ENCODE peak calls at places on chromosomes 5 and 9, in seven cellular contexts. P is fibroblast of lung, F is uterus, V is foreskin fibroblast, Q is A549, C is pancreas, X is AG04449. S is an unnamed sample.

GRCh38 chr9:114141553-114142548 is 13.5 kb upstream of the COL27A1 start:
- DNase-seq in P (peak), F (peak), V (peak), Q (no peak), C (no peak), X (no peak), S (no peak)

GRCh38 chr9:77901771-77902170 is 129.8 kb downstream of the GNAQ start:
- DNase-seq in P (no peak), F (no peak), V (no peak), Q (no peak), C (no peak), X (no peak), S (no peak)

GRCh38 chr9:129270205-129270604 is 92.1 kb upstream of the IER5L start:
- DNase-seq in P (no peak), F (no peak), V (no peak), Q (no peak), C (no peak), X (no peak), S (no peak)

GRCh38 chr5:108206707-108207106 is 175.2 kb downstream of the FBXL17 start:
- DNase-seq in P (no peak), F (no peak), V (no peak), Q (no peak), C (no peak), X (no peak), S (no peak)

GRCh38 chr5:36596247-36596646 is 10.2 kb upstream of the SLC1A3 start:
- DNase-seq in P (no peak), F (no peak), V (no peak), Q (no peak), C (no peak), X (no peak), S (no peak)

GRCh38 chr9:134163374-134164196 is 779 bp downstream of the RNU6ATAC start:
- DNase-seq in P (peak), F (peak), V (peak), Q (no peak), C (peak), X (no peak), S (peak)

GRCh38 chr5:90169078-90169477 is 240.5 kb downstream of the CETN3 start:
- DNase-seq in P (no peak), F (no peak), V (no peak), Q (no peak), C (no peak), X (no peak), S (no peak)

GRCh38 chr9:127877566-127877998 is at the start of gene AK1:
- DNase-seq in P (peak), F (peak), V (peak), Q (no peak), C (peak), X (no peak), S (peak)

GRCh38 chr5:169195601-169196000 is 105.3 kb downstream of the SLIT3 start:
- DNase-seq in P (peak), F (no peak), V (peak), Q (no peak), C (no peak), X (no peak), S (no peak)

GRCh38 chr5:141475625-141476131 is at the start of gene PCDHGC3:
- DNase-seq in P (peak), F (peak), V (peak), Q (peak), C (peak), X (peak), S (peak)

GRCh38 chr5:112724901-112725300 is 12.8 kb upstream of the APC start:
- DNase-seq in P (no peak), F (no peak), V (no peak), Q (no peak), C (no peak), X (no peak), S (no peak)

GRCh38 chr5:180785794-180786221 is 16.8 kb downstream of the MGAT1 start:
- DNase-seq in P (peak), F (no peak), V (peak), Q (no peak), C (peak), X (no peak), S (peak)

GRCh38 chr9:14236586-14236985 is 77.4 kb downstream of the NFIB start:
- DNase-seq in P (no peak), F (no peak), V (no peak), Q (no peak), C (no peak), X (no peak), S (no peak)

GRCh38 chr9:14243514-14244042 is 70.4 kb downstream of the NFIB start:
- DNase-seq in P (peak), F (no peak), V (no peak), Q (no peak), C (no peak), X (no peak), S (no peak)

GRCh38 chr9:14238044-14238443 is 75.9 kb downstream of the NFIB start:
- DNase-seq in P (peak), F (no peak), V (peak), Q (peak), C (no peak), X (no peak), S (no peak)

GRCh38 chr9:14240491-14240890 is 73.5 kb downstream of the NFIB start:
- DNase-seq in P (peak), F (no peak), V (peak), Q (no peak), C (no peak), X (no peak), S (no peak)

DNA sequence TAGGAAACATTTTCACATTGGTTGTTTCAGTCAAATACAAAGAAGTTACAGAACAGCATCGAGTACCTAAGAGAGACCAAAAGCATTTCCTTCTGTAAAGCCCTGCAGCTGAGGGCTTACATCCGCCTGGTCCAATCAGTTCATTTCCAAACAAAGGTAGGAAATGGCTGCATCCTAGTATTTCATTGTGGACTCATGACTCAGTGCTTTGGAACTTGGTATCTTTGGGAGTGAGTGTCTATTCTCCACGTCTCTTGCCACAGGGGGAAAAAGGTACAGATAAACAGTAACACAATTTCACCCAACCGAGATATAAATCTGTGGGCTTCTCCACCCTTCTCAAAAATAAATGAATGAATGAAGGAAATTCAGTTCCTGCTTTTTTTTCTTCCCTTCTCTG is 75.4 kb downstream of the NFIB start:
- DNase-seq in P (peak), F (no peak), V (peak), Q (peak), C (no peak), X (no peak), S (no peak)
- H3K4me3 ChIP-seq in P (no peak), F (no peak), V (no peak), Q (peak), C (no peak), X (no peak), S (no peak)

GRCh38 chr5:10724799-10725507 is 36.1 kb downstream of the DAP start:
- DNase-seq in P (peak), F (peak), V (peak), Q (peak), C (peak), X (no peak), S (peak)
- TF ChIP-seq CTCF in P (peak), F (peak), V (no peak), Q (peak), C (peak), X (no peak), S (peak)

GRCh38 chr5:173895766-173896165 is 7.6 kb downstream of the CPEB4 start:
- DNase-seq in P (no peak), F (no peak), V (no peak), Q (no peak), C (no peak), X (no peak), S (no peak)
- H3K4me3 ChIP-seq in P (no peak), F (no peak), V (no peak), Q (no peak), C (no peak), X (no peak), S (no peak)

GRCh38 chr5:43661102-43661501 is 58.1 kb downstream of the NNT start:
- DNase-seq in P (peak), F (peak), V (peak), Q (no peak), C (no peak), X (no peak), S (peak)
- TF ChIP-seq CTCF in P (peak), F (peak), V (peak), Q (peak), C (peak), X (no peak), S (peak)